ENCODE peak calls at places on chromosomes 6 and 20, in seven cellular contexts. One of them, this sample, is unnamed.

GRCh38 chr6:98498359-98498758 is 336.0 kb upstream of the POU3F2 start:
- DNase-seq in GM20000: no peak
- DNase-seq in CD4-positive, alpha-beta T cell: no peak
- DNase-seq in choroid plexus epithelial cell: no peak
- DNase-seq in cardiac fibroblast: no peak
- DNase-seq in colonic mucosa: no peak
- DNase-seq in kidney: no peak
- DNase-seq in this sample: no peak

GRCh38 chr6:137102851-137103492 is 58.2 kb upstream of the IL20RA start:
- DNase-seq in kidney: no peak
- DNase-seq in GM20000: peak
- DNase-seq in colonic mucosa: no peak
- DNase-seq in CD4-positive, alpha-beta T cell: no peak
- DNase-seq in choroid plexus epithelial cell: no peak
- DNase-seq in cardiac fibroblast: no peak
- DNase-seq in this sample: no peak

GRCh38 chr6:423062-423798 is 31.7 kb downstream of the IRF4 start:
- DNase-seq in colonic mucosa: no peak
- DNase-seq in GM20000: peak
- DNase-seq in CD4-positive, alpha-beta T cell: no peak
- DNase-seq in kidney: no peak
- DNase-seq in choroid plexus epithelial cell: no peak
- DNase-seq in cardiac fibroblast: peak
- DNase-seq in this sample: no peak

GRCh38 chr6:80460396-80460912 is 354.0 kb downstream of the BCKDHB start:
- DNase-seq in cardiac fibroblast: peak
- DNase-seq in GM20000: no peak
- DNase-seq in CD4-positive, alpha-beta T cell: no peak
- DNase-seq in choroid plexus epithelial cell: peak
- DNase-seq in colonic mucosa: no peak
- DNase-seq in kidney: no peak
- DNase-seq in this sample: no peak

GRCh38 chr6:79421707-79422484 is 115.3 kb downstream of the LCA5 start:
- DNase-seq in GM20000: no peak
- DNase-seq in cardiac fibroblast: peak
- DNase-seq in CD4-positive, alpha-beta T cell: no peak
- DNase-seq in colonic mucosa: peak
- DNase-seq in choroid plexus epithelial cell: peak
- DNase-seq in kidney: no peak
- DNase-seq in this sample: no peak

GRCh38 chr6:74415056-74415455 is 719.1 kb downstream of the CD109 start:
- DNase-seq in CD4-positive, alpha-beta T cell: no peak
- DNase-seq in GM20000: no peak
- DNase-seq in choroid plexus epithelial cell: peak
- DNase-seq in colonic mucosa: no peak
- DNase-seq in kidney: no peak
- DNase-seq in cardiac fibroblast: peak
- DNase-seq in this sample: no peak

GRCh38 chr20:17624551-17625245 is 54.8 kb downstream of the DSTN start:
- DNase-seq in CD4-positive, alpha-beta T cell: no peak
- DNase-seq in GM20000: no peak
- DNase-seq in kidney: peak
- DNase-seq in cardiac fibroblast: no peak
- DNase-seq in colonic mucosa: no peak
- DNase-seq in choroid plexus epithelial cell: no peak
- DNase-seq in this sample: peak

GRCh38 chr6:149135809-149136208 is 181.7 kb upstream of the TAB2 start:
- DNase-seq in cardiac fibroblast: no peak
- DNase-seq in colonic mucosa: no peak
- DNase-seq in kidney: no peak
- DNase-seq in CD4-positive, alpha-beta T cell: no peak
- DNase-seq in choroid plexus epithelial cell: no peak
- DNase-seq in GM20000: no peak
- DNase-seq in this sample: no peak

GRCh38 chr20:1800777-1801176 is 94.4 kb upstream of the SIRPA start:
- DNase-seq in kidney: no peak
- DNase-seq in GM20000: no peak
- DNase-seq in choroid plexus epithelial cell: peak
- DNase-seq in colonic mucosa: no peak
- DNase-seq in cardiac fibroblast: peak
- DNase-seq in CD4-positive, alpha-beta T cell: no peak
- DNase-seq in this sample: no peak

GRCh38 chr6:13725570-13725969 is 13.9 kb upstream of the RANBP9 start:
- DNase-seq in GM20000: no peak
- DNase-seq in choroid plexus epithelial cell: no peak
- DNase-seq in colonic mucosa: no peak
- DNase-seq in kidney: no peak
- DNase-seq in CD4-positive, alpha-beta T cell: no peak
- DNase-seq in cardiac fibroblast: peak
- DNase-seq in this sample: no peak

GRCh38 chr6:43627008-43627825 is 1.8 kb downstream of the GTPBP2 start:
- DNase-seq in CD4-positive, alpha-beta T cell: no peak
- DNase-seq in kidney: peak
- DNase-seq in cardiac fibroblast: peak
- DNase-seq in GM20000: no peak
- DNase-seq in colonic mucosa: peak
- DNase-seq in choroid plexus epithelial cell: peak
- DNase-seq in this sample: peak

GRCh38 chr6:37503486-37503980 is 3.8 kb upstream of the CCDC167 start:
- DNase-seq in choroid plexus epithelial cell: no peak
- DNase-seq in colonic mucosa: no peak
- DNase-seq in GM20000: no peak
- DNase-seq in cardiac fibroblast: no peak
- DNase-seq in CD4-positive, alpha-beta T cell: no peak
- DNase-seq in kidney: no peak
- DNase-seq in this sample: no peak

GRCh38 chr6:132392292-132392691 is 9.0 kb downstream of the MOXD1 start:
- DNase-seq in choroid plexus epithelial cell: no peak
- DNase-seq in GM20000: no peak
- DNase-seq in CD4-positive, alpha-beta T cell: no peak
- DNase-seq in cardiac fibroblast: no peak
- DNase-seq in kidney: no peak
- DNase-seq in colonic mucosa: no peak
- DNase-seq in this sample: no peak

GRCh38 chr6:77740380-77740779 is 87.5 kb downstream of the MEI4 start:
- DNase-seq in kidney: no peak
- DNase-seq in colonic mucosa: no peak
- DNase-seq in GM20000: peak
- DNase-seq in cardiac fibroblast: peak
- DNase-seq in choroid plexus epithelial cell: peak
- DNase-seq in CD4-positive, alpha-beta T cell: no peak
- DNase-seq in this sample: no peak
- TF ChIP-seq CTCF in kidney: peak
- TF ChIP-seq CTCF in colonic mucosa: peak
- TF ChIP-seq CTCF in GM20000: no peak
- TF ChIP-seq CTCF in cardiac fibroblast: peak
- TF ChIP-seq CTCF in choroid plexus epithelial cell: peak
- TF ChIP-seq CTCF in CD4-positive, alpha-beta T cell: peak
- TF ChIP-seq CTCF in this sample: peak

GRCh38 chr20:10924628-10925266 is 250.9 kb upstream of the JAG1 start:
- DNase-seq in cardiac fibroblast: peak
- DNase-seq in choroid plexus epithelial cell: peak
- DNase-seq in CD4-positive, alpha-beta T cell: no peak
- DNase-seq in GM20000: no peak
- DNase-seq in colonic mucosa: no peak
- DNase-seq in kidney: no peak
- DNase-seq in this sample: no peak
- TF ChIP-seq CTCF in cardiac fibroblast: no peak
- TF ChIP-seq CTCF in choroid plexus epithelial cell: no peak
- TF ChIP-seq CTCF in CD4-positive, alpha-beta T cell: no peak
- TF ChIP-seq CTCF in GM20000: no peak
- TF ChIP-seq CTCF in colonic mucosa: no peak
- TF ChIP-seq CTCF in kidney: no peak
- TF ChIP-seq CTCF in this sample: no peak

GRCh38 chr20:62515280-62515679 is 39.5 kb upstream of the GATA5 start:
- DNase-seq in choroid plexus epithelial cell: no peak
- DNase-seq in CD4-positive, alpha-beta T cell: no peak
- DNase-seq in kidney: no peak
- DNase-seq in GM20000: no peak
- DNase-seq in colonic mucosa: no peak
- DNase-seq in cardiac fibroblast: no peak
- DNase-seq in this sample: no peak

GRCh38 chr20:62517901-62518610 is 42.3 kb upstream of the GATA5 start:
- DNase-seq in kidney: no peak
- DNase-seq in cardiac fibroblast: no peak
- DNase-seq in GM20000: no peak
- DNase-seq in colonic mucosa: no peak
- DNase-seq in CD4-positive, alpha-beta T cell: no peak
- DNase-seq in choroid plexus epithelial cell: no peak
- DNase-seq in this sample: no peak

GRCh38 chr20:62517168-62517567 is 41.4 kb upstream of the GATA5 start:
- DNase-seq in CD4-positive, alpha-beta T cell: no peak
- DNase-seq in choroid plexus epithelial cell: no peak
- DNase-seq in kidney: no peak
- DNase-seq in colonic mucosa: no peak
- DNase-seq in GM20000: no peak
- DNase-seq in cardiac fibroblast: no peak
- DNase-seq in this sample: no peak

GRCh38 chr20:62515826-62516225 is 40.0 kb upstream of the GATA5 start:
- DNase-seq in GM20000: no peak
- DNase-seq in colonic mucosa: no peak
- DNase-seq in kidney: no peak
- DNase-seq in cardiac fibroblast: no peak
- DNase-seq in CD4-positive, alpha-beta T cell: no peak
- DNase-seq in choroid plexus epithelial cell: no peak
- DNase-seq in this sample: no peak

GRCh38 chr20:62516345-62516744 is 40.5 kb upstream of the GATA5 start:
- DNase-seq in cardiac fibroblast: no peak
- DNase-seq in colonic mucosa: no peak
- DNase-seq in GM20000: no peak
- DNase-seq in CD4-positive, alpha-beta T cell: no peak
- DNase-seq in kidney: no peak
- DNase-seq in choroid plexus epithelial cell: no peak
- DNase-seq in this sample: no peak
- TF ChIP-seq CTCF in cardiac fibroblast: peak
- TF ChIP-seq CTCF in colonic mucosa: no peak
- TF ChIP-seq CTCF in GM20000: no peak
- TF ChIP-seq CTCF in CD4-positive, alpha-beta T cell: no peak
- TF ChIP-seq CTCF in kidney: no peak
- TF ChIP-seq CTCF in choroid plexus epithelial cell: no peak
- TF ChIP-seq CTCF in this sample: no peak

GRCh38 chr20:23584434-23585199 is 16.3 kb upstream of the CST9L start:
- DNase-seq in kidney: no peak
- DNase-seq in GM20000: no peak
- DNase-seq in cardiac fibroblast: no peak
- DNase-seq in colonic mucosa: no peak
- DNase-seq in choroid plexus epithelial cell: no peak
- DNase-seq in CD4-positive, alpha-beta T cell: no peak
- DNase-seq in this sample: peak
- TF ChIP-seq CTCF in kidney: no peak
- TF ChIP-seq CTCF in GM20000: no peak
- TF ChIP-seq CTCF in cardiac fibroblast: no peak
- TF ChIP-seq CTCF in colonic mucosa: no peak
- TF ChIP-seq CTCF in choroid plexus epithelial cell: no peak
- TF ChIP-seq CTCF in CD4-positive, alpha-beta T cell: no peak
- TF ChIP-seq CTCF in this sample: no peak